ENCODE peak calls at places on chromosomes 6 and 20, in six cellular contexts. L is K562, F is uterus, R is colonic mucosa, P is IMR-90, B is GM23248. D is an unnamed sample.

GRCh38 chr20:20611165-20611564 is 101.3 kb downstream of the RALGAPA2 start:
- DNase-seq in L (no peak), F (no peak), B (no peak), P (no peak), R (no peak), D (no peak)

GRCh38 chr6:1771324-1771723 is 161.6 kb downstream of the FOXC1 start:
- DNase-seq in R (no peak), B (peak; percentile 68), F (no peak), L (no peak), P (peak; percentile 44), D (no peak)

GRCh38 chr6:73041051-73041450 is 184.2 kb downstream of the KHDC1L start:
- DNase-seq in B (peak; percentile 36), F (no peak), P (no peak), L (no peak), R (no peak), D (no peak)

GRCh38 chr6:38638941-38639497 is 710 bp downstream of the BTBD9 start:
- DNase-seq in F (no peak), B (peak; percentile 87), L (peak; percentile 33), R (peak; percentile 69), P (peak; percentile 58), D (peak; percentile 30)

GRCh38 chr20:46132705-46133120 is 14.6 kb downstream of the CD40 start:
- DNase-seq in L (peak; percentile 76), F (peak; percentile 65), R (peak; percentile 47), B (peak; percentile 79), P (peak; percentile 43), D (peak; percentile 63)

GRCh38 chr6:29142349-29142748 is 28.4 kb upstream of the OR2J2 start:
- DNase-seq in L (no peak), F (no peak), R (no peak), P (no peak), B (no peak), D (no peak)

GRCh38 chr6:14068133-14068532 is 49.4 kb upstream of the CD83 start:
- DNase-seq in L (no peak), F (no peak), R (no peak), P (peak; percentile 89), B (peak; percentile 86), D (no peak)

GRCh38 chr6:17012421-17013225 is 89.2 kb upstream of the STMND1 start:
- DNase-seq in F (peak; percentile 27), B (no peak), R (no peak), L (no peak), P (peak; percentile 65), D (no peak)

GRCh38 chr6:166236586-166236985 is 68.9 kb upstream of the TBXT start:
- DNase-seq in R (no peak), P (no peak), L (no peak), F (no peak), B (no peak), D (no peak)

GRCh38 chr6:126607281-126607680 is 267.4 kb downstream of the CENPW start:
- DNase-seq in B (no peak), L (no peak), F (no peak), P (no peak), R (no peak), D (no peak)

GRCh38 chr20:41003143-41003932 is 25.3 kb upstream of the TOP1 start:
- DNase-seq in R (peak; percentile 92), L (peak; percentile 75), B (peak; percentile 97), F (peak; percentile 70), P (peak; percentile 99), D (peak; percentile 28)

GRCh38 chr6:37204014-37204751 is 34.2 kb downstream of the PIM1 start:
- DNase-seq in L (peak; percentile 88), R (peak; percentile 87), P (peak; percentile 47), B (peak; percentile 58), F (peak; percentile 36), D (no peak)

GRCh38 chr6:46376562-46376969 is 114.7 kb downstream of the RCAN2 start:
- DNase-seq in P (no peak), R (no peak), F (no peak), B (no peak), L (no peak), D (no peak)

GRCh38 chr6:163352966-163353365 is 61.6 kb upstream of the QKI start:
- DNase-seq in B (no peak), R (no peak), P (no peak), L (no peak), F (no peak), D (no peak)

GRCh38 chr6:67880939-67881705 is 754.0 kb upstream of the ADGRB3 start:
- DNase-seq in F (no peak), R (no peak), P (no peak), B (no peak), L (peak; percentile 81), D (no peak)

GRCh38 chr6:137233561-137234504 is 14.6 kb upstream of the IFNGR1 start:
- DNase-seq in R (peak; percentile 45), P (peak; percentile 91), B (peak; percentile 91), F (peak; percentile 37), L (peak; percentile 36), D (no peak)

GRCh38 chr6:166494757-166495486 is 91.6 kb downstream of the RAMACL start:
- DNase-seq in L (peak; percentile 21), B (no peak), P (no peak), F (no peak), R (no peak), D (no peak)

GRCh38 chr6:125717120-125717731 is 32.2 kb upstream of the HEY2 start:
- DNase-seq in B (no peak), F (no peak), R (no peak), L (no peak), P (no peak), D (no peak)

GRCh38 chr20:46289416-46289815 is 18.9 kb downstream of the CDH22 start:
- DNase-seq in R (no peak), L (no peak), P (no peak), B (no peak), F (no peak), D (no peak)

GRCh38 chr20:57326667-57327455 is 2.7 kb upstream of the SPO11 start:
- DNase-seq in R (peak; percentile 51), F (no peak), B (no peak), P (no peak), L (no peak), D (no peak)

GRCh38 chr20:50464026-50464724 is 46.0 kb upstream of the PTPN1 start:
- DNase-seq in L (peak; percentile 75), B (peak; percentile 75), P (peak; percentile 49), F (peak; percentile 71), R (peak; percentile 49), D (peak; percentile 37)

GRCh38 chr6:106927531-106928398 is 46.8 kb downstream of the CD24 start:
- DNase-seq in L (peak; percentile 77), B (peak; percentile 48), R (peak; percentile 75), P (peak; percentile 21), F (no peak), D (no peak)

GRCh38 chr6:107712523-107713213 is 111.4 kb downstream of the SCML4 start:
- DNase-seq in B (peak; percentile 67), F (peak; percentile 41), L (no peak), R (no peak), P (peak; percentile 86), D (no peak)

GRCh38 chr6:157447735-157448134 is 66.7 kb downstream of the ZDHHC14 start:
- DNase-seq in P (no peak), R (no peak), F (no peak), B (no peak), L (no peak), D (no peak)

GRCh38 chr6:47434372-47435253 is 43.0 kb upstream of the CD2AP start:
- DNase-seq in L (no peak), P (no peak), F (no peak), R (no peak), B (no peak), D (no peak)

GRCh38 chr6:4808396-4808795 is 32.2 kb downstream of the CDYL start:
- DNase-seq in P (no peak), F (no peak), R (no peak), B (no peak), L (no peak), D (no peak)
- H3K9me3 ChIP-seq in P (no peaks in the 10 kb centered on the region), F (no peaks in the 10 kb centered on the region), R (no peaks in the 10 kb centered on the region), B (no peaks in the 10 kb centered on the region), L (peaks cover 6% of the 10 kb centered on the region), D (no peaks in the 10 kb centered on the region)

DNA sequence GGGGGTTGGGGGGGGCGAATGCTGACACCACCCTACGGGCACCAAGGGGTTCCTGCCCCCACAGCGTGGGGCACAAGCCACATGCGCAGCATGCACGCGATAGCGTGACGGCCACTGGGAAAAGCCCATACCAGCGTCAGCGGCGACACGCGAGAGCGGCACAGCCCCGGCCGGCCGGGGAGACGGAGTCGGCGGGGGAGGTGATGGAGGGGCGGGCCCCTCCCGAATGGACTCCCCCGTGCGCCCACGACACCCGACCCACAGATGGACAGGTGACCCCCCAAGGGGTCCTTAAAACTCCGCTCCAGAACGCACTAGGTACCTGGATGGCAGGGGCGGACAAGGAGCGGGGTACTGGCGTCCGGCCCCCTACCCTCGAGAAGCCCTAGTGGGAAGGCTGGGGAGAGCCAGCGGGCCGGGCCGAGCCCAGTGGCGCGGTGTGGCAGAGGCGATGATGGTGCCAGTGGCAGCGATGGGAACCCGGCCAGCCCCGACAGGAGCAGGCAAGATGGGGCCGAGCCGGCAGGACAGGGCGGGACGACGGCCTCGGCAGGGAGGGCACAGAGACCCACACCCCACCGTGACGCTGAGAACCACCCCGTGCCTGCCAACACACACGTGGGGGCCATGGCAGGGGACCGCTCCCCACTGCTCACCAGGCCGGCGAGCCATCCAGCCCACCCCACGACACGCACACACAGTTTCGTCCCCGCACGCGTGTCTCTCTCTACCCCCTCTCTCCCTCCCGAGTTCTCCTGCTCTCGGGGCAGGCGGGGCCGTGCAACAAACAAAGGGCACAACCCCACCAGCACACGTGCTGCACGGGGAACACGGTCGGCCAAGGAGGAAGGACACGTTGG is 1959.8 kb upstream of the DEFB115 start:
- DNase-seq in P (no peak), R (no peak), B (no peak), L (no peak), F (no peak), D (no peak)
- H3K9me3 ChIP-seq in P (peaks cover 43% of the 10 kb centered on the region), R (no peaks in the 10 kb centered on the region), B (no peaks in the 10 kb centered on the region), L (no peaks in the 10 kb centered on the region), F (no peaks in the 10 kb centered on the region), D (no peaks in the 10 kb centered on the region)

DNA sequence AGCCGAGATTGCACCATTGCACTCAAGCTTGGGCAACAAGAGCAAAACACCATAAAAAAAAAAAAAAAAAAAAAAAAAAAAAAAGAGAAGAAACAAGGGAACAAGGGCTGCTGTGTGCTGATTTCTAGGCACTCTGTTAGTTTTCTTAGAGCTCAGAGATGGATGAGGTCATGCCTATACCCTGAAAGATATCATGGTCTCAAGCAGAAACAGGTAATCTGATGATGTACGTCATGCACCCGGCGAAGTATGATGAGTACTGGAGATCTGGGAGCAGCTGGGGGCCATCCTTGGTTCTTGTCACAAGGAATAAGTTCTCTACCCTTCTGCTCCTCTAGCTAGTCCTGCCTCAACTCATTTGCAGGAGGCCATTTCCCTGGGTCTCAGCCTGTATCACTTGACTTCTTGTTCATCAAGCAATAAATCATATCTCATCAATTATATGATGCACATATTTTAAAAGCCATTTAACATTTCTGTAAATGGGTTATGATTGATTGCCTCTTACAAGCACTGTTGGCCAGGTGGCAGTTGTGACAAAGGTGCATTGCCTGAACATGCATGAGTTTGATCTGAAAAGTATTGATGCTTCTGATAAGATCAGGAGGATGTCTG is 517.2 kb downstream of the DHX35 start:
- DNase-seq in B (no peak), L (no peak), P (no peak), R (no peak), F (no peak), D (no peak)
- H3K9me3 ChIP-seq in B (no peaks in the 10 kb centered on the region), L (no peaks in the 10 kb centered on the region), P (peaks cover 6% of the 10 kb centered on the region), R (no peaks in the 10 kb centered on the region), F (no peaks in the 10 kb centered on the region), D (no peaks in the 10 kb centered on the region)

DNA sequence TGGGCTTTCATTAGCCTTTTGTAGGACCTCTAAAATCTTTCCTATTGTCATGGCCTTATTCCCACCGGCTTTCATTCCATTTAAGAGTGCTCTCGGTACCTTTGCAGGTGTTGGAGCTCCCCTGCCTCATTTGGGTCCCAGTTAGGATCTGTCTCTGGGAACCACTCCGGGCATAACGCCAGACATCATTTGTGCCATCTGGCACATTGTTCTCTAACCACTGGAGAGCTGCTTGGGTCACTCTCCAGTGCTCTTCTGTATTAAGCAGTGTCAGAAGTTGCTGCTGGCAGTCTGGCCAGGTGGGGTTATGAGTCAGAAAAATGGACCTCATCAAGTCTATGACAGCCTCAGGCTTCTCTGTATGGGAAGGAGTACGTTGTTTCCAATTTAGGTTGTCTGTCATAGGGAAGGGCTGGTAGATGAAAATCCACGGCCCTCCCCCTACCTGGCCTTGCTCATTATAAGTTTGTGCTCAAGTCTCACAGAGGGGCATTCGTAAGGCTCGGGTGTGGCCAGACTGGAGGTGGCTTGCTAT is 62.9 kb upstream of the MOCS1 start:
- DNase-seq in R (no peak), B (no peak), F (no peak), P (no peak), L (no peak), D (no peak)
- H3K9me3 ChIP-seq in R (no peaks in the 10 kb centered on the region), B (no peaks in the 10 kb centered on the region), F (no peaks in the 10 kb centered on the region), P (peaks cover 12% of the 10 kb centered on the region), L (peaks cover 55% of the 10 kb centered on the region), D (no peaks in the 10 kb centered on the region)

D was measured in T-helper 17 cell.